ENCODE peak calls at places on chromosome 12, in six cellular contexts. W is naive thymus-derived CD8-positive, alpha-beta T cell; F is ureter; S is activated naive CD4-positive, alpha-beta T cell treated with anti-CD3 and anti-CD28 coated beads, Interleukin-2, amount 10 ng/mL, durations not matched to agents 7 days and 5 days; Y is AG10803; K is T-helper 1 cell. M is an unnamed sample.

GRCh38 chr12:63276537-63277365 is 125.8 kb upstream of the AVPR1A start:
- DNase-seq in W (no peak), F (no peak), S (peak; percentile 21), Y (peak; percentile 13), K (no peak), M (peak; percentile 39)

GRCh38 chr12:123073962-123074801 is 76.7 kb downstream of the PITPNM2 start:
- DNase-seq in W (no peak), F (no peak), S (no peak), Y (no peak), K (no peak), M (no peak)

GRCh38 chr12:52613363-52614030 is 4.9 kb downstream of the KRT73 start:
- DNase-seq in W (no peak), F (no peak), S (peak; percentile 18), Y (no peak), K (no peak), M (no peak)

GRCh38 chr12:68832504-68832867 is 24.5 kb downstream of the MDM2 start:
- DNase-seq in W (no peak), F (no peak), S (no peak), Y (no peak), K (no peak), M (no peak)

GRCh38 chr12:52044284-52044983 is 6.8 kb upstream of the NR4A1 start:
- DNase-seq in W (no peak), F (peak; percentile 74), S (no peak), Y (peak; percentile 98), K (no peak), M (no peak)

GRCh38 chr12:55629058-55629841 is 7.4 kb upstream of the OR10P1 start:
- DNase-seq in W (no peak), F (no peak), S (no peak), Y (no peak), K (no peak), M (no peak)

GRCh38 chr12:20434993-20435392 is 66.7 kb downstream of the PDE3A start:
- DNase-seq in W (no peak), F (no peak), S (no peak), Y (no peak), K (no peak), M (no peak)

GRCh38 chr12:121866331-121866730 is 7.7 kb upstream of the HPD start:
- DNase-seq in W (no peak), F (no peak), S (no peak), Y (no peak), K (no peak), M (no peak)

GRCh38 chr12:124267205-124267778 is 27.6 kb upstream of the RFLNA start:
- DNase-seq in W (no peak), F (no peak), S (no peak), Y (no peak), K (no peak), M (no peak)

M was measured in Jurkat, Clone E6-1.